ENCODE peak calls at places on chromosomes 6 and 20, in ten cellular contexts. A is NCI-H2081; I is HT1080; C is GM12865; J is NCI-H2171; L is AG08396; G is naive thymus-derived CD8-positive, alpha-beta T cell; M is HEK293T; B is AG04449; S is NCI-H510A. T is an unnamed sample.

GRCh38 chr6:106360410-106360988 is at the start of gene CRYBG1:
- DNase-seq in A (peak; percentile 77), I (no peak), C (peak; percentile 38), J (peak; percentile 58), L (peak; percentile 80), G (peak; percentile 76), M (peak; percentile 86), B (no peak), S (peak; percentile 89), T (no peak)

GRCh38 chr6:126640356-126640755 is 300.4 kb downstream of the CENPW start:
- DNase-seq in A (no peak), I (no peak), C (no peak), J (no peak), L (no peak), G (no peak), M (no peak), B (no peak), S (no peak), T (no peak)

GRCh38 chr6:13302751-13303667 is 25.3 kb downstream of the TBC1D7 start:
- DNase-seq in A (peak; percentile 30), I (peak; percentile 99), C (peak; percentile 93), J (no peak), L (peak; percentile 91), G (no peak), M (no peak), B (peak; percentile 95), S (no peak), T (no peak)

GRCh38 chr20:56360133-56360898 is 1.5 kb downstream of the FAM210B start:
- DNase-seq in A (no peak), I (no peak), C (no peak), J (no peak), L (no peak), G (no peak), M (no peak), B (no peak), S (no peak), T (peak; percentile 76)

GRCh38 chr6:138680085-138680484 is 93.5 kb upstream of the CCDC28A start:
- DNase-seq in A (no peak), I (no peak), C (peak; percentile 32), J (no peak), L (no peak), G (no peak), M (no peak), B (no peak), S (no peak), T (no peak)

GRCh38 chr20:62678553-62678952 is 30.1 kb upstream of the NTSR1 start:
- DNase-seq in A (no peak), I (no peak), C (no peak), J (no peak), L (no peak), G (no peak), M (no peak), B (no peak), S (no peak), T (no peak)

GRCh38 chr6:168247456-168248147 is 72.0 kb downstream of the DACT2 start:
- DNase-seq in A (peak; percentile 80), I (no peak), C (no peak), J (no peak), L (no peak), G (no peak), M (peak; percentile 76), B (no peak), S (peak; percentile 62), T (peak; percentile 16)

GRCh38 chr6:26064619-26065257 is 22.5 kb upstream of the HFE start:
- DNase-seq in A (peak; percentile 52), I (peak; percentile 39), C (peak; percentile 71), J (peak; percentile 21), L (no peak), G (peak; percentile 69), M (peak; percentile 49), B (no peak), S (no peak), T (peak; percentile 11)

GRCh38 chr6:31489046-31489445 is 8.9 kb upstream of the MICB start:
- DNase-seq in A (no peak), I (no peak), C (no peak), J (no peak), L (no peak), G (no peak), M (no peak), B (no peak), S (no peak), T (no peak)

GRCh38 chr20:4135385-4136077 is 120.2 kb upstream of the RNF24 start:
- DNase-seq in A (no peak), I (peak; percentile 100), C (no peak), J (no peak), L (peak; percentile 91), G (no peak), M (peak; percentile 32), B (peak; percentile 96), S (peak; percentile 11), T (peak; percentile 51)

GRCh38 chr20:48295966-48296421 is 510.7 kb upstream of the SULF2 start:
- DNase-seq in A (no peak), I (no peak), C (no peak), J (no peak), L (peak; percentile 53), G (no peak), M (no peak), B (no peak), S (no peak), T (peak; percentile 62)

GRCh38 chr6:75752365-75752764 is 3.3 kb downstream of the MYO6 start:
- DNase-seq in A (no peak), I (peak; percentile 33), C (no peak), J (no peak), L (no peak), G (no peak), M (no peak), B (no peak), S (no peak), T (no peak)

GRCh38 chr6:87830834-87831374 is 128.9 kb upstream of the AKIRIN2 start:
- DNase-seq in A (no peak), I (no peak), C (no peak), J (no peak), L (no peak), G (no peak), M (no peak), B (no peak), S (no peak), T (no peak)

GRCh38 chr6:100664274-100665040 is 199.7 kb upstream of the SIM1 start:
- DNase-seq in A (peak; percentile 4), I (peak; percentile 20), C (peak; percentile 28), J (no peak), L (peak; percentile 5), G (peak; percentile 32), M (peak; percentile 9), B (no peak), S (no peak), T (peak; percentile 55)

GRCh38 chr6:124676033-124676432 is 286.2 kb upstream of the RNF217 start:
- DNase-seq in A (no peak), I (peak; percentile 19), C (no peak), J (no peak), L (no peak), G (no peak), M (no peak), B (no peak), S (no peak), T (no peak)

GRCh38 chr6:84260186-84260585 is 32.7 kb upstream of the CEP162 start:
- DNase-seq in A (no peak), I (no peak), C (no peak), J (no peak), L (no peak), G (no peak), M (no peak), B (no peak), S (no peak), T (peak; percentile 27)

GRCh38 chr6:84137989-84138575 is 89.4 kb downstream of the CEP162 start:
- DNase-seq in A (peak; percentile 28), I (peak; percentile 54), C (no peak), J (no peak), L (no peak), G (no peak), M (no peak), B (no peak), S (no peak), T (no peak)

GRCh38 chr6:56334937-56335336 is 87.6 kb upstream of the COL21A1 start:
- DNase-seq in A (no peak), I (peak; percentile 93), C (no peak), J (no peak), L (peak; percentile 9), G (no peak), M (no peak), B (no peak), S (no peak), T (no peak)

GRCh38 chr6:49929340-49929739 is 34.6 kb downstream of the DEFB114 start:
- DNase-seq in A (no peak), I (no peak), C (no peak), J (no peak), L (no peak), G (no peak), M (no peak), B (no peak), S (no peak), T (no peak)

T was measured in SJCRH30.